ENCODE peak calls at places on chromosomes 1 and 21, in nine cellular contexts. U is stimulated activated CD4-positive, alpha-beta T cell treated with anti-CD3 and anti-CD28 coated beads, Interleukin-12 subunit alpha, Interleukin-12 subunit beta, amount 100 ng/mL, for 4 hours; T is A549; D is astrocyte; H is NCI-H1417; J is KBM-7; E is T follicular helper cell; X is occipital lobe; L is endodermal cell. W is an unnamed sample.

GRCh38 chr1:17912491-17912890 is 157.4 kb downstream of the ACTL8 start:
- DNase-seq in U (no peak), T (no peak), D (no peak), H (no peak), J (no peak), E (no peak), X (no peak), L (peak), W (no peak)

GRCh38 chr1:246567258-246568235 is 1.3 kb downstream of the CNST start:
- DNase-seq in U (no peak), T (no peak), D (peak), H (peak), J (peak), E (no peak), X (no peak), L (no peak), W (peak)

GRCh38 chr1:218715961-218716669 is 371.0 kb downstream of the TGFB2 start:
- DNase-seq in U (no peak), T (no peak), D (peak), H (no peak), J (no peak), E (no peak), X (no peak), L (no peak), W (no peak)

GRCh38 chr1:18652791-18653190 is 22.1 kb downstream of the PAX7 start:
- DNase-seq in U (no peak), T (no peak), D (no peak), H (no peak), J (no peak), E (no peak), X (no peak), L (no peak), W (no peak)

GRCh38 chr21:33011462-33011861 is 14.3 kb upstream of the OLIG2 start:
- DNase-seq in U (no peak), T (peak), D (peak), H (no peak), J (no peak), E (no peak), X (no peak), L (no peak), W (no peak)

GRCh38 chr1:41868241-41868953 is 50.3 kb downstream of the HIVEP3 start:
- DNase-seq in U (no peak), T (no peak), D (no peak), H (peak), J (no peak), E (no peak), X (no peak), L (no peak), W (no peak)

GRCh38 chr1:15296602-15297321 is 49.7 kb downstream of the FHAD1 start:
- DNase-seq in U (no peak), T (no peak), D (no peak), H (no peak), J (peak), E (no peak), X (no peak), L (no peak), W (no peak)

GRCh38 chr1:30008998-30009657 is 714.3 kb downstream of the MATN1 start:
- DNase-seq in U (no peak), T (no peak), D (no peak), H (no peak), J (no peak), E (no peak), X (no peak), L (no peak), W (no peak)

GRCh38 chr1:182552527-182552926 is 36.5 kb downstream of the RNASEL start:
- DNase-seq in U (no peak), T (no peak), D (no peak), H (no peak), J (no peak), E (no peak), X (no peak), L (no peak), W (no peak)

GRCh38 chr1:50973875-50974617 is 4.0 kb downstream of the CDKN2C start:
- DNase-seq in U (no peak), T (no peak), D (no peak), H (peak), J (peak), E (no peak), X (no peak), L (peak), W (no peak)

GRCh38 chr1:43870306-43870705 is 63.3 kb upstream of the ARTN start:
- DNase-seq in U (no peak), T (no peak), D (no peak), H (no peak), J (no peak), E (no peak), X (no peak), L (no peak), W (no peak)

W was measured in testis.